ENCODE peak calls at places on chromosomes 2 and 18, in ten cellular contexts. G is NCI-H1105; E is T follicular helper cell; I is stimulated activated CD4-positive, alpha-beta T cell treated with anti-CD3 and anti-CD28 coated beads, Interleukin-12 subunit alpha, Interleukin-12 subunit beta, amount 100 ng/mL, for 24 hours; D is osteocyte; L is COR-L47; B is NCI-H2081; S is sciatic nerve; O is T-helper 9 cell; N is Caki2. V is an unnamed sample.

GRCh38 chr18:62778976-62779869 is 63.9 kb downstream of the PHLPP1 start:
- DNase-seq in G (peak; percentile 9), E (no peak), I (no peak), D (no peak), L (peak; percentile 36), B (no peak), S (no peak), O (no peak), N (no peak), V (no peak)

GRCh38 chr2:209425082-209426071 is 1.5 kb downstream of the MAP2 start:
- DNase-seq in G (peak; percentile 60), E (no peak), I (no peak), D (no peak), L (peak; percentile 38), B (peak; percentile 82), S (no peak), O (no peak), N (peak; percentile 67), V (no peak)

GRCh38 chr2:68292108-68292710 is 27.5 kb downstream of the CNRIP1 start:
- DNase-seq in G (no peak), E (peak; percentile 6), I (no peak), D (no peak), L (peak; percentile 48), B (peak; percentile 38), S (no peak), O (no peak), N (peak; percentile 3), V (no peak)

GRCh38 chr2:239046822-239047221 is 198.9 kb downstream of the TWIST2 start:
- DNase-seq in G (no peak), E (no peak), I (no peak), D (no peak), L (no peak), B (no peak), S (no peak), O (no peak), N (no peak), V (peak; percentile 60)

GRCh38 chr18:57630759-57631660 is 9.4 kb upstream of the NARS1 start:
- DNase-seq in G (no peak), E (no peak), I (no peak), D (no peak), L (no peak), B (no peak), S (no peak), O (no peak), N (peak; percentile 28), V (no peak)

GRCh38 chr2:239833728-239834109 is 191.4 kb downstream of the NDUFA10 start:
- DNase-seq in G (no peak), E (no peak), I (no peak), D (peak; percentile 79), L (no peak), B (no peak), S (peak; percentile 34), O (no peak), N (no peak), V (no peak)

GRCh38 chr2:70551156-70551555 is 2.5 kb downstream of the TGFA start:
- DNase-seq in G (no peak), E (no peak), I (no peak), D (no peak), L (no peak), B (no peak), S (no peak), O (no peak), N (peak; percentile 79), V (no peak)

GRCh38 chr2:20106746-20107145 is 55.3 kb upstream of the LAPTM4A start:
- DNase-seq in G (no peak), E (no peak), I (peak; percentile 20), D (no peak), L (no peak), B (peak; percentile 55), S (no peak), O (no peak), N (peak; percentile 63), V (no peak)

GRCh38 chr2:74876081-74876886 is 42.4 kb downstream of the HK2 start:
- DNase-seq in G (peak; percentile 52), E (peak; percentile 18), I (no peak), D (no peak), L (peak; percentile 58), B (peak; percentile 65), S (no peak), O (peak; percentile 8), N (peak; percentile 69), V (no peak)

GRCh38 chr2:43524180-43524965 is 71.5 kb downstream of the THADA start:
- DNase-seq in G (no peak), E (no peak), I (no peak), D (no peak), L (no peak), B (no peak), S (no peak), O (no peak), N (no peak), V (peak; percentile 72)

GRCh38 chr2:197092431-197092830 is 165.9 kb upstream of the PGAP1 start:
- DNase-seq in G (no peak), E (no peak), I (no peak), D (no peak), L (peak; percentile 41), B (no peak), S (no peak), O (no peak), N (no peak), V (peak; percentile 84)

GRCh38 chr2:230777681-230778080 is 65.0 kb downstream of the CAB39 start:
- DNase-seq in G (no peak), E (no peak), I (no peak), D (no peak), L (no peak), B (no peak), S (no peak), O (no peak), N (no peak), V (no peak)

GRCh38 chr2:84879595-84880394 is 1.1 kb downstream of the TRABD2A start:
- DNase-seq in G (no peak), E (no peak), I (no peak), D (no peak), L (no peak), B (no peak), S (peak; percentile 55), O (no peak), N (no peak), V (no peak)

GRCh38 chr2:145169285-145169684 is 649.4 kb upstream of the ZEB2 start:
- DNase-seq in G (no peak), E (no peak), I (no peak), D (no peak), L (peak; percentile 17), B (no peak), S (no peak), O (no peak), N (no peak), V (no peak)

GRCh38 chr2:52960891-52961290 is 806.7 kb upstream of the CHAC2 start:
- DNase-seq in G (no peak), E (no peak), I (no peak), D (no peak), L (no peak), B (no peak), S (no peak), O (no peak), N (no peak), V (no peak)

GRCh38 chr2:178234648-178235047 is 40.3 kb downstream of the OSBPL6 start:
- DNase-seq in G (no peak), E (no peak), I (no peak), D (no peak), L (no peak), B (no peak), S (no peak), O (no peak), N (no peak), V (no peak)

GRCh38 chr18:35197286-35197685 is 43.5 kb upstream of the ZNF397 start:
- DNase-seq in G (no peak), E (no peak), I (no peak), D (no peak), L (no peak), B (no peak), S (no peak), O (no peak), N (no peak), V (no peak)

GRCh38 chr18:62834715-62835114 is 119.4 kb downstream of the PHLPP1 start:
- DNase-seq in G (no peak), E (no peak), I (no peak), D (no peak), L (no peak), B (no peak), S (no peak), O (no peak), N (no peak), V (no peak)

GRCh38 chr2:72900191-72900825 is 13.1 kb downstream of the SPR start:
- DNase-seq in G (no peak), E (no peak), I (no peak), D (peak; percentile 71), L (no peak), B (no peak), S (no peak), O (no peak), N (no peak), V (no peak)

V was measured in sigmoid colon.